ENCODE peak calls at places on chromosome 7, in ten cellular contexts. V is PC-3, W is endothelial cell of umbilical vein, C is GM04504, A is COR-L47, Z is RWPE1, G is T follicular helper cell, D is COLO829, T is C1 segment of cervical spinal cord, B is NCI-H526. I is an unnamed sample.

GRCh38 chr7:18583305-18583704 is 87.8 kb downstream of the HDAC9 start:
- DNase-seq in B (no peak), C (no peak), G (no peak), W (no peak), Z (no peak), A (no peak), T (no peak), V (no peak), D (no peak), I (no peak)

GRCh38 chr7:15684036-15684815 is 2.3 kb downstream of the MEOX2 start:
- DNase-seq in B (no peak), V (no peak), D (no peak), C (no peak), G (no peak), A (no peak), W (peak; percentile 48), T (no peak), Z (no peak), I (no peak)

GRCh38 chr7:47483604-47484273 is 98.2 kb downstream of the TNS3 start:
- DNase-seq in T (no peak), Z (no peak), V (peak; percentile 8), A (no peak), D (no peak), G (no peak), C (no peak), B (no peak), W (no peak), I (no peak)

GRCh38 chr7:65927489-65928448 is 54.2 kb downstream of the GUSB start:
- DNase-seq in G (no peak), Z (no peak), C (no peak), A (no peak), V (no peak), W (no peak), D (no peak), B (no peak), T (no peak), I (no peak)

GRCh38 chr7:142001163-142001874 is 5.6 kb downstream of the MGAM start:
- DNase-seq in W (no peak), C (no peak), V (peak; percentile 6), T (no peak), Z (peak; percentile 18), G (no peak), D (peak; percentile 57), A (no peak), B (no peak), I (no peak)

GRCh38 chr7:94431620-94432295 is 37.1 kb downstream of the COL1A2 start:
- DNase-seq in B (no peak), V (no peak), T (no peak), D (no peak), Z (no peak), A (no peak), G (no peak), C (peak; percentile 68), W (no peak), I (no peak)

GRCh38 chr7:69245646-69246045 is 352.6 kb upstream of the AUTS2 start:
- DNase-seq in D (no peak), Z (no peak), B (no peak), T (no peak), A (no peak), C (no peak), G (no peak), W (no peak), V (no peak), I (no peak)

GRCh38 chr7:82729172-82730030 is 285.8 kb upstream of the CACNA2D1 start:
- DNase-seq in B (peak; percentile 38), Z (peak; percentile 7), V (peak; percentile 76), T (no peak), C (no peak), W (peak; percentile 60), A (peak; percentile 17), G (no peak), D (peak; percentile 40), I (peak; percentile 23)

GRCh38 chr7:130732980-130733865 is 784 bp downstream of the KLF14 start:
- DNase-seq in W (no peak), G (no peak), T (no peak), Z (peak; percentile 17), B (peak; percentile 19), C (no peak), A (no peak), D (no peak), V (no peak), I (peak; percentile 22)

GRCh38 chr7:158778476-158778875 is 50.8 kb downstream of the ESYT2 start:
- DNase-seq in G (no peak), D (no peak), T (no peak), C (peak; percentile 54), V (no peak), B (no peak), W (no peak), A (no peak), Z (no peak), I (no peak)

GRCh38 chr7:44750921-44751571 is 2.4 kb downstream of the ZMIZ2 start:
- DNase-seq in Z (no peak), G (peak; percentile 43), C (no peak), W (no peak), D (no peak), V (no peak), T (no peak), A (no peak), B (no peak), I (no peak)

GRCh38 chr7:992445-992741 is 9.4 kb downstream of the CYP2W1 start:
- DNase-seq in D (no peak), A (no peak), T (no peak), C (no peak), W (no peak), B (no peak), Z (no peak), G (no peak), V (no peak), I (no peak)

GRCh38 chr7:131238260-131238940 is 89.3 kb upstream of the MKLN1 start:
- DNase-seq in C (peak; percentile 74), Z (peak; percentile 18), A (no peak), T (no peak), W (peak; percentile 65), B (no peak), D (peak; percentile 84), G (no peak), V (peak; percentile 58), I (no peak)

GRCh38 chr7:109377076-109377884 is 807.6 kb downstream of the DNAJB9 start:
- DNase-seq in B (no peak), D (no peak), G (no peak), V (no peak), W (no peak), T (no peak), A (no peak), C (no peak), Z (no peak), I (no peak)

GRCh38 chr7:101941481-101942383 is 124.3 kb downstream of the CUX1 start:
- DNase-seq in G (no peak), D (no peak), B (no peak), Z (peak; percentile 89), C (peak; percentile 56), T (no peak), V (peak; percentile 96), W (peak; percentile 64), A (no peak), I (no peak)

GRCh38 chr7:128703605-128704004 is 31.5 kb downstream of the GARIN1A start:
- DNase-seq in W (no peak), D (no peak), B (no peak), C (peak; percentile 8), G (no peak), A (no peak), T (no peak), Z (no peak), V (peak; percentile 21), I (no peak)

GRCh38 chr7:20005081-20005480 is 212.1 kb downstream of the MACC1 start:
- DNase-seq in A (no peak), C (no peak), W (no peak), T (no peak), Z (no peak), V (no peak), G (no peak), D (no peak), B (no peak), I (no peak)

GRCh38 chr7:88337556-88337955 is 30.9 kb upstream of the STEAP4 start:
- DNase-seq in D (no peak), T (no peak), B (no peak), W (no peak), A (no peak), G (no peak), V (peak; percentile 68), C (no peak), Z (peak; percentile 44), I (no peak)

GRCh38 chr7:110007316-110007910 is 1083.5 kb upstream of the LRRN3 start:
- DNase-seq in G (no peak), B (peak; percentile 18), T (no peak), V (no peak), W (no peak), Z (no peak), C (no peak), A (no peak), D (no peak), I (no peak)

GRCh38 chr7:111051832-111052231 is 39.1 kb upstream of the LRRN3 start:
- DNase-seq in D (no peak), W (no peak), B (no peak), V (no peak), C (no peak), Z (no peak), G (no peak), A (no peak), T (no peak), I (no peak)

GRCh38 chr7:44187636-44188416 is 1.4 kb downstream of the GCK start:
- DNase-seq in B (no peak), V (no peak), W (no peak), Z (no peak), D (no peak), G (no peak), A (no peak), T (no peak), C (no peak), I (no peak)

GRCh38 chr7:20932785-20933184 is 146.1 kb upstream of the SP8 start:
- DNase-seq in T (no peak), G (no peak), B (no peak), D (peak; percentile 76), W (no peak), V (no peak), A (no peak), Z (no peak), C (no peak), I (no peak)

GRCh38 chr7:30460246-30460633 is 18.3 kb downstream of the NOD1 start:
- DNase-seq in C (no peak), W (no peak), B (no peak), V (no peak), D (no peak), Z (no peak), A (no peak), T (no peak), G (no peak), I (no peak)

GRCh38 chr7:91883676-91884362 is 3.3 kb upstream of the MTERF1 start:
- DNase-seq in Z (no peak), B (peak; percentile 14), G (no peak), T (no peak), W (no peak), D (peak; percentile 64), V (no peak), C (no peak), A (no peak), I (no peak)

GRCh38 chr7:8380130-8380529 is 53.3 kb upstream of the NXPH1 start:
- DNase-seq in D (no peak), W (no peak), G (no peak), T (no peak), V (no peak), B (no peak), A (no peak), C (no peak), Z (no peak), I (no peak)

GRCh38 chr7:1989049-1989860 is 243.5 kb downstream of the MAD1L1 start:
- DNase-seq in D (no peak), T (no peak), G (no peak), V (no peak), A (no peak), C (no peak), B (no peak), Z (no peak), W (no peak), I (no peak)

GRCh38 chr7:51276091-51276605 is 40.5 kb downstream of the COBL start:
- DNase-seq in V (no peak), Z (no peak), B (no peak), G (no peak), T (no peak), C (no peak), D (no peak), A (no peak), W (no peak), I (no peak)

GRCh38 chr7:157061979-157062378 is 51.5 kb upstream of the MNX1 start:
- DNase-seq in T (no peak), A (no peak), Z (no peak), C (no peak), G (no peak), V (no peak), B (no peak), D (no peak), W (no peak), I (no peak)